ENCODE peak calls at places on chromosomes 5 and 9, in nine cellular contexts. One of them, this sample, is unnamed.
A peak's percentile ranks its signal among the peaks of the same experiment; 100 is the strongest.

GRCh38 chr9:21473236-21473635 is 8.9 kb downstream of the IFNE start:
- DNase-seq in stimulated activated CD8-positive, alpha-beta memory T cell treated with anti-CD3 and anti-CD28 coated beads, Interleukin-4, amount 100 ng/mL, for 1 hour: no peak
- DNase-seq in NCI-H748 treated with DMSO at 0.1 percent for 48 hours: no peak
- DNase-seq in omental fat pad: no peak
- DNase-seq in astrocyte of the hippocampus: no peak
- DNase-seq in mesendoderm: peak; percentile 48
- DNase-seq in right lobe of liver: no peak
- DNase-seq in effector memory CD8-positive, alpha-beta T cell: no peak
- DNase-seq in NCI-H1436: no peak
- DNase-seq in this sample: no peak

GRCh38 chr9:2231831-2232230 is 216.7 kb downstream of the SMARCA2 start:
- DNase-seq in stimulated activated CD8-positive, alpha-beta memory T cell treated with anti-CD3 and anti-CD28 coated beads, Interleukin-4, amount 100 ng/mL, for 1 hour: no peak
- DNase-seq in NCI-H748 treated with DMSO at 0.1 percent for 48 hours: no peak
- DNase-seq in omental fat pad: no peak
- DNase-seq in astrocyte of the hippocampus: peak; percentile 84
- DNase-seq in mesendoderm: no peak
- DNase-seq in right lobe of liver: no peak
- DNase-seq in effector memory CD8-positive, alpha-beta T cell: no peak
- DNase-seq in NCI-H1436: no peak
- DNase-seq in this sample: no peak

GRCh38 chr5:137598341-137598740 is 99.2 kb upstream of the SPOCK1 start:
- DNase-seq in stimulated activated CD8-positive, alpha-beta memory T cell treated with anti-CD3 and anti-CD28 coated beads, Interleukin-4, amount 100 ng/mL, for 1 hour: no peak
- DNase-seq in NCI-H748 treated with DMSO at 0.1 percent for 48 hours: no peak
- DNase-seq in omental fat pad: no peak
- DNase-seq in astrocyte of the hippocampus: no peak
- DNase-seq in mesendoderm: no peak
- DNase-seq in right lobe of liver: no peak
- DNase-seq in effector memory CD8-positive, alpha-beta T cell: no peak
- DNase-seq in NCI-H1436: no peak
- DNase-seq in this sample: no peak

GRCh38 chr5:143641549-143641955 is 170.4 kb upstream of the HMHB1 start:
- DNase-seq in stimulated activated CD8-positive, alpha-beta memory T cell treated with anti-CD3 and anti-CD28 coated beads, Interleukin-4, amount 100 ng/mL, for 1 hour: no peak
- DNase-seq in NCI-H748 treated with DMSO at 0.1 percent for 48 hours: no peak
- DNase-seq in omental fat pad: no peak
- DNase-seq in astrocyte of the hippocampus: peak; percentile 55
- DNase-seq in mesendoderm: no peak
- DNase-seq in right lobe of liver: no peak
- DNase-seq in effector memory CD8-positive, alpha-beta T cell: no peak
- DNase-seq in NCI-H1436: no peak
- DNase-seq in this sample: no peak

GRCh38 chr5:104347119-104347708 is 784.6 kb upstream of the NUDT12 start:
- DNase-seq in stimulated activated CD8-positive, alpha-beta memory T cell treated with anti-CD3 and anti-CD28 coated beads, Interleukin-4, amount 100 ng/mL, for 1 hour: no peak
- DNase-seq in NCI-H748 treated with DMSO at 0.1 percent for 48 hours: no peak
- DNase-seq in omental fat pad: no peak
- DNase-seq in astrocyte of the hippocampus: peak; percentile 55
- DNase-seq in mesendoderm: peak; percentile 17
- DNase-seq in right lobe of liver: no peak
- DNase-seq in effector memory CD8-positive, alpha-beta T cell: no peak
- DNase-seq in NCI-H1436: no peak
- DNase-seq in this sample: no peak

GRCh38 chr9:135069556-135070197 is 17.8 kb upstream of the OLFM1 start:
- DNase-seq in stimulated activated CD8-positive, alpha-beta memory T cell treated with anti-CD3 and anti-CD28 coated beads, Interleukin-4, amount 100 ng/mL, for 1 hour: no peak
- DNase-seq in NCI-H748 treated with DMSO at 0.1 percent for 48 hours: no peak
- DNase-seq in omental fat pad: no peak
- DNase-seq in astrocyte of the hippocampus: no peak
- DNase-seq in mesendoderm: no peak
- DNase-seq in right lobe of liver: peak; percentile 22
- DNase-seq in effector memory CD8-positive, alpha-beta T cell: no peak
- DNase-seq in NCI-H1436: no peak
- DNase-seq in this sample: no peak

GRCh38 chr5:132859889-132860437 is 6.3 kb downstream of the GDF9 start:
- DNase-seq in stimulated activated CD8-positive, alpha-beta memory T cell treated with anti-CD3 and anti-CD28 coated beads, Interleukin-4, amount 100 ng/mL, for 1 hour: no peak
- DNase-seq in NCI-H748 treated with DMSO at 0.1 percent for 48 hours: no peak
- DNase-seq in omental fat pad: no peak
- DNase-seq in astrocyte of the hippocampus: no peak
- DNase-seq in mesendoderm: no peak
- DNase-seq in right lobe of liver: no peak
- DNase-seq in effector memory CD8-positive, alpha-beta T cell: no peak
- DNase-seq in NCI-H1436: no peak
- DNase-seq in this sample: no peak

GRCh38 chr5:149268928-149269557 is 2.6 kb upstream of the AFAP1L1 start:
- DNase-seq in stimulated activated CD8-positive, alpha-beta memory T cell treated with anti-CD3 and anti-CD28 coated beads, Interleukin-4, amount 100 ng/mL, for 1 hour: no peak
- DNase-seq in NCI-H748 treated with DMSO at 0.1 percent for 48 hours: peak; percentile 63
- DNase-seq in omental fat pad: no peak
- DNase-seq in astrocyte of the hippocampus: peak; percentile 63
- DNase-seq in mesendoderm: peak; percentile 56
- DNase-seq in right lobe of liver: no peak
- DNase-seq in effector memory CD8-positive, alpha-beta T cell: no peak
- DNase-seq in NCI-H1436: peak; percentile 42
- DNase-seq in this sample: peak; percentile 6

GRCh38 chr5:3282841-3283240 is 312.8 kb upstream of the IRX1 start:
- DNase-seq in stimulated activated CD8-positive, alpha-beta memory T cell treated with anti-CD3 and anti-CD28 coated beads, Interleukin-4, amount 100 ng/mL, for 1 hour: no peak
- DNase-seq in NCI-H748 treated with DMSO at 0.1 percent for 48 hours: no peak
- DNase-seq in omental fat pad: no peak
- DNase-seq in astrocyte of the hippocampus: no peak
- DNase-seq in mesendoderm: no peak
- DNase-seq in right lobe of liver: no peak
- DNase-seq in effector memory CD8-positive, alpha-beta T cell: no peak
- DNase-seq in NCI-H1436: no peak
- DNase-seq in this sample: no peak

GRCh38 chr9:89522261-89522978 is 24.5 kb upstream of the SEMA4D start:
- DNase-seq in stimulated activated CD8-positive, alpha-beta memory T cell treated with anti-CD3 and anti-CD28 coated beads, Interleukin-4, amount 100 ng/mL, for 1 hour: peak; percentile 55
- DNase-seq in NCI-H748 treated with DMSO at 0.1 percent for 48 hours: no peak
- DNase-seq in omental fat pad: no peak
- DNase-seq in astrocyte of the hippocampus: no peak
- DNase-seq in mesendoderm: no peak
- DNase-seq in right lobe of liver: no peak
- DNase-seq in effector memory CD8-positive, alpha-beta T cell: peak; percentile 68
- DNase-seq in NCI-H1436: no peak
- DNase-seq in this sample: peak; percentile 72

GRCh38 chr9:22124263-22125011 is 115.3 kb upstream of the CDKN2B start:
- DNase-seq in stimulated activated CD8-positive, alpha-beta memory T cell treated with anti-CD3 and anti-CD28 coated beads, Interleukin-4, amount 100 ng/mL, for 1 hour: no peak
- DNase-seq in NCI-H748 treated with DMSO at 0.1 percent for 48 hours: no peak
- DNase-seq in omental fat pad: no peak
- DNase-seq in astrocyte of the hippocampus: no peak
- DNase-seq in mesendoderm: no peak
- DNase-seq in right lobe of liver: no peak
- DNase-seq in effector memory CD8-positive, alpha-beta T cell: no peak
- DNase-seq in NCI-H1436: no peak
- DNase-seq in this sample: no peak

GRCh38 chr5:141476132-141476909 is 555 bp downstream of the PCDHGC3 start:
- DNase-seq in stimulated activated CD8-positive, alpha-beta memory T cell treated with anti-CD3 and anti-CD28 coated beads, Interleukin-4, amount 100 ng/mL, for 1 hour: no peak
- DNase-seq in NCI-H748 treated with DMSO at 0.1 percent for 48 hours: no peak
- DNase-seq in omental fat pad: no peak
- DNase-seq in astrocyte of the hippocampus: peak; percentile 86
- DNase-seq in mesendoderm: peak; percentile 56
- DNase-seq in right lobe of liver: peak; percentile 53
- DNase-seq in effector memory CD8-positive, alpha-beta T cell: no peak
- DNase-seq in NCI-H1436: no peak
- DNase-seq in this sample: no peak

GRCh38 chr9:35920004-35920658 is 10.8 kb downstream of the SPAAR start:
- DNase-seq in stimulated activated CD8-positive, alpha-beta memory T cell treated with anti-CD3 and anti-CD28 coated beads, Interleukin-4, amount 100 ng/mL, for 1 hour: no peak
- DNase-seq in NCI-H748 treated with DMSO at 0.1 percent for 48 hours: no peak
- DNase-seq in omental fat pad: no peak
- DNase-seq in astrocyte of the hippocampus: no peak
- DNase-seq in mesendoderm: no peak
- DNase-seq in right lobe of liver: peak; percentile 73
- DNase-seq in effector memory CD8-positive, alpha-beta T cell: no peak
- DNase-seq in NCI-H1436: no peak
- DNase-seq in this sample: no peak

GRCh38 chr9:134434896-134435506 is 108.7 kb downstream of the RXRA start:
- DNase-seq in stimulated activated CD8-positive, alpha-beta memory T cell treated with anti-CD3 and anti-CD28 coated beads, Interleukin-4, amount 100 ng/mL, for 1 hour: no peak
- DNase-seq in NCI-H748 treated with DMSO at 0.1 percent for 48 hours: peak; percentile 28
- DNase-seq in omental fat pad: peak; percentile 78
- DNase-seq in astrocyte of the hippocampus: peak; percentile 99
- DNase-seq in mesendoderm: no peak
- DNase-seq in right lobe of liver: peak; percentile 98
- DNase-seq in effector memory CD8-positive, alpha-beta T cell: no peak
- DNase-seq in NCI-H1436: no peak
- DNase-seq in this sample: no peak

GRCh38 chr9:34964458-34964857 is 6.4 kb downstream of the PHF24 start:
- DNase-seq in stimulated activated CD8-positive, alpha-beta memory T cell treated with anti-CD3 and anti-CD28 coated beads, Interleukin-4, amount 100 ng/mL, for 1 hour: no peak
- DNase-seq in NCI-H748 treated with DMSO at 0.1 percent for 48 hours: no peak
- DNase-seq in omental fat pad: no peak
- DNase-seq in astrocyte of the hippocampus: no peak
- DNase-seq in mesendoderm: no peak
- DNase-seq in right lobe of liver: no peak
- DNase-seq in effector memory CD8-positive, alpha-beta T cell: no peak
- DNase-seq in NCI-H1436: no peak
- DNase-seq in this sample: no peak

GRCh38 chr5:68195137-68195536 is 20.4 kb upstream of the PIK3R1 start:
- DNase-seq in stimulated activated CD8-positive, alpha-beta memory T cell treated with anti-CD3 and anti-CD28 coated beads, Interleukin-4, amount 100 ng/mL, for 1 hour: no peak
- DNase-seq in NCI-H748 treated with DMSO at 0.1 percent for 48 hours: no peak
- DNase-seq in omental fat pad: no peak
- DNase-seq in astrocyte of the hippocampus: no peak
- DNase-seq in mesendoderm: no peak
- DNase-seq in right lobe of liver: no peak
- DNase-seq in effector memory CD8-positive, alpha-beta T cell: no peak
- DNase-seq in NCI-H1436: no peak
- DNase-seq in this sample: no peak

GRCh38 chr5:96065577-96066385 is 104.1 kb upstream of the ELL2 start:
- DNase-seq in stimulated activated CD8-positive, alpha-beta memory T cell treated with anti-CD3 and anti-CD28 coated beads, Interleukin-4, amount 100 ng/mL, for 1 hour: no peak
- DNase-seq in NCI-H748 treated with DMSO at 0.1 percent for 48 hours: no peak
- DNase-seq in omental fat pad: no peak
- DNase-seq in astrocyte of the hippocampus: no peak
- DNase-seq in mesendoderm: no peak
- DNase-seq in right lobe of liver: no peak
- DNase-seq in effector memory CD8-positive, alpha-beta T cell: no peak
- DNase-seq in NCI-H1436: no peak
- DNase-seq in this sample: no peak

GRCh38 chr9:76313771-76314170 is 80.5 kb downstream of the RFK start:
- DNase-seq in stimulated activated CD8-positive, alpha-beta memory T cell treated with anti-CD3 and anti-CD28 coated beads, Interleukin-4, amount 100 ng/mL, for 1 hour: no peak
- DNase-seq in NCI-H748 treated with DMSO at 0.1 percent for 48 hours: no peak
- DNase-seq in omental fat pad: no peak
- DNase-seq in astrocyte of the hippocampus: no peak
- DNase-seq in mesendoderm: no peak
- DNase-seq in right lobe of liver: no peak
- DNase-seq in effector memory CD8-positive, alpha-beta T cell: no peak
- DNase-seq in NCI-H1436: no peak
- DNase-seq in this sample: no peak

GRCh38 chr9:98894766-98895165 is 48.9 kb upstream of the COL15A1 start:
- DNase-seq in stimulated activated CD8-positive, alpha-beta memory T cell treated with anti-CD3 and anti-CD28 coated beads, Interleukin-4, amount 100 ng/mL, for 1 hour: no peak
- DNase-seq in NCI-H748 treated with DMSO at 0.1 percent for 48 hours: no peak
- DNase-seq in omental fat pad: no peak
- DNase-seq in astrocyte of the hippocampus: no peak
- DNase-seq in mesendoderm: no peak
- DNase-seq in right lobe of liver: no peak
- DNase-seq in effector memory CD8-positive, alpha-beta T cell: no peak
- DNase-seq in NCI-H1436: no peak
- DNase-seq in this sample: no peak

GRCh38 chr5:150160448-150161069 is 4.9 kb upstream of the PDGFRB start:
- DNase-seq in stimulated activated CD8-positive, alpha-beta memory T cell treated with anti-CD3 and anti-CD28 coated beads, Interleukin-4, amount 100 ng/mL, for 1 hour: no peak
- DNase-seq in NCI-H748 treated with DMSO at 0.1 percent for 48 hours: no peak
- DNase-seq in omental fat pad: no peak
- DNase-seq in astrocyte of the hippocampus: no peak
- DNase-seq in mesendoderm: no peak
- DNase-seq in right lobe of liver: no peak
- DNase-seq in effector memory CD8-positive, alpha-beta T cell: no peak
- DNase-seq in NCI-H1436: no peak
- DNase-seq in this sample: no peak

GRCh38 chr9:126676685-126677143 is 63.0 kb downstream of the LMX1B start:
- DNase-seq in stimulated activated CD8-positive, alpha-beta memory T cell treated with anti-CD3 and anti-CD28 coated beads, Interleukin-4, amount 100 ng/mL, for 1 hour: no peak
- DNase-seq in NCI-H748 treated with DMSO at 0.1 percent for 48 hours: no peak
- DNase-seq in omental fat pad: no peak
- DNase-seq in astrocyte of the hippocampus: peak; percentile 32
- DNase-seq in mesendoderm: peak; percentile 95
- DNase-seq in right lobe of liver: no peak
- DNase-seq in effector memory CD8-positive, alpha-beta T cell: no peak
- DNase-seq in NCI-H1436: no peak
- DNase-seq in this sample: no peak

GRCh38 chr5:2288968-2289367 is 406.2 kb upstream of the IRX4 start:
- DNase-seq in stimulated activated CD8-positive, alpha-beta memory T cell treated with anti-CD3 and anti-CD28 coated beads, Interleukin-4, amount 100 ng/mL, for 1 hour: no peak
- DNase-seq in NCI-H748 treated with DMSO at 0.1 percent for 48 hours: no peak
- DNase-seq in omental fat pad: no peak
- DNase-seq in astrocyte of the hippocampus: no peak
- DNase-seq in mesendoderm: no peak
- DNase-seq in right lobe of liver: no peak
- DNase-seq in effector memory CD8-positive, alpha-beta T cell: no peak
- DNase-seq in NCI-H1436: no peak
- DNase-seq in this sample: no peak

GRCh38 chr9:132584616-132585560 is 2.5 kb downstream of the BARHL1 start:
- DNase-seq in stimulated activated CD8-positive, alpha-beta memory T cell treated with anti-CD3 and anti-CD28 coated beads, Interleukin-4, amount 100 ng/mL, for 1 hour: no peak
- DNase-seq in NCI-H748 treated with DMSO at 0.1 percent for 48 hours: no peak
- DNase-seq in omental fat pad: no peak
- DNase-seq in astrocyte of the hippocampus: no peak
- DNase-seq in mesendoderm: peak; percentile 70
- DNase-seq in right lobe of liver: no peak
- DNase-seq in effector memory CD8-positive, alpha-beta T cell: no peak
- DNase-seq in NCI-H1436: no peak
- DNase-seq in this sample: no peak

GRCh38 chr9:16928179-16928945 is 57.9 kb upstream of the BNC2 start:
- DNase-seq in stimulated activated CD8-positive, alpha-beta memory T cell treated with anti-CD3 and anti-CD28 coated beads, Interleukin-4, amount 100 ng/mL, for 1 hour: no peak
- DNase-seq in NCI-H748 treated with DMSO at 0.1 percent for 48 hours: no peak
- DNase-seq in omental fat pad: no peak
- DNase-seq in astrocyte of the hippocampus: peak; percentile 8
- DNase-seq in mesendoderm: peak; percentile 76
- DNase-seq in right lobe of liver: no peak
- DNase-seq in effector memory CD8-positive, alpha-beta T cell: no peak
- DNase-seq in NCI-H1436: no peak
- DNase-seq in this sample: no peak

GRCh38 chr5:125835293-125836172 is 587.7 kb upstream of the GRAMD2B start:
- DNase-seq in stimulated activated CD8-positive, alpha-beta memory T cell treated with anti-CD3 and anti-CD28 coated beads, Interleukin-4, amount 100 ng/mL, for 1 hour: no peak
- DNase-seq in NCI-H748 treated with DMSO at 0.1 percent for 48 hours: no peak
- DNase-seq in omental fat pad: no peak
- DNase-seq in astrocyte of the hippocampus: peak; percentile 66
- DNase-seq in mesendoderm: peak; percentile 82
- DNase-seq in right lobe of liver: no peak
- DNase-seq in effector memory CD8-positive, alpha-beta T cell: no peak
- DNase-seq in NCI-H1436: no peak
- DNase-seq in this sample: no peak

GRCh38 chr9:135290566-135290965 is 189.0 kb upstream of the PPP1R26 start:
- DNase-seq in stimulated activated CD8-positive, alpha-beta memory T cell treated with anti-CD3 and anti-CD28 coated beads, Interleukin-4, amount 100 ng/mL, for 1 hour: no peak
- DNase-seq in NCI-H748 treated with DMSO at 0.1 percent for 48 hours: no peak
- DNase-seq in omental fat pad: no peak
- DNase-seq in astrocyte of the hippocampus: no peak
- DNase-seq in mesendoderm: no peak
- DNase-seq in right lobe of liver: no peak
- DNase-seq in effector memory CD8-positive, alpha-beta T cell: no peak
- DNase-seq in NCI-H1436: no peak
- DNase-seq in this sample: no peak

GRCh38 chr9:93451762-93452709 is 551 bp downstream of the FAM120A start:
- DNase-seq in stimulated activated CD8-positive, alpha-beta memory T cell treated with anti-CD3 and anti-CD28 coated beads, Interleukin-4, amount 100 ng/mL, for 1 hour: peak; percentile 15
- DNase-seq in NCI-H748 treated with DMSO at 0.1 percent for 48 hours: no peak
- DNase-seq in omental fat pad: peak; percentile 27
- DNase-seq in astrocyte of the hippocampus: peak; percentile 76
- DNase-seq in mesendoderm: peak; percentile 65
- DNase-seq in right lobe of liver: peak; percentile 66
- DNase-seq in effector memory CD8-positive, alpha-beta T cell: peak; percentile 21
- DNase-seq in NCI-H1436: peak; percentile 29
- DNase-seq in this sample: peak; percentile 24

GRCh38 chr9:14098102-14098501 is 215.8 kb downstream of the NFIB start:
- DNase-seq in stimulated activated CD8-positive, alpha-beta memory T cell treated with anti-CD3 and anti-CD28 coated beads, Interleukin-4, amount 100 ng/mL, for 1 hour: no peak
- DNase-seq in NCI-H748 treated with DMSO at 0.1 percent for 48 hours: no peak
- DNase-seq in omental fat pad: no peak
- DNase-seq in astrocyte of the hippocampus: no peak
- DNase-seq in mesendoderm: no peak
- DNase-seq in right lobe of liver: no peak
- DNase-seq in effector memory CD8-positive, alpha-beta T cell: no peak
- DNase-seq in NCI-H1436: no peak
- DNase-seq in this sample: no peak

GRCh38 chr5:107964722-107965121 is 294.0 kb upstream of the EFNA5 start:
- DNase-seq in stimulated activated CD8-positive, alpha-beta memory T cell treated with anti-CD3 and anti-CD28 coated beads, Interleukin-4, amount 100 ng/mL, for 1 hour: no peak
- DNase-seq in NCI-H748 treated with DMSO at 0.1 percent for 48 hours: no peak
- DNase-seq in omental fat pad: no peak
- DNase-seq in astrocyte of the hippocampus: no peak
- DNase-seq in mesendoderm: peak; percentile 51
- DNase-seq in right lobe of liver: no peak
- DNase-seq in effector memory CD8-positive, alpha-beta T cell: no peak
- DNase-seq in NCI-H1436: no peak
- DNase-seq in this sample: no peak

GRCh38 chr5:19322716-19323485 is 665.1 kb downstream of the CDH18 start:
- DNase-seq in stimulated activated CD8-positive, alpha-beta memory T cell treated with anti-CD3 and anti-CD28 coated beads, Interleukin-4, amount 100 ng/mL, for 1 hour: no peak
- DNase-seq in NCI-H748 treated with DMSO at 0.1 percent for 48 hours: no peak
- DNase-seq in omental fat pad: no peak
- DNase-seq in astrocyte of the hippocampus: peak; percentile 41
- DNase-seq in mesendoderm: peak; percentile 67
- DNase-seq in right lobe of liver: no peak
- DNase-seq in effector memory CD8-positive, alpha-beta T cell: no peak
- DNase-seq in NCI-H1436: no peak
- DNase-seq in this sample: no peak

GRCh38 chr9:89902450-89902849 is 297.6 kb downstream of the GADD45G start:
- DNase-seq in stimulated activated CD8-positive, alpha-beta memory T cell treated with anti-CD3 and anti-CD28 coated beads, Interleukin-4, amount 100 ng/mL, for 1 hour: no peak
- DNase-seq in NCI-H748 treated with DMSO at 0.1 percent for 48 hours: no peak
- DNase-seq in omental fat pad: no peak
- DNase-seq in astrocyte of the hippocampus: peak; percentile 82
- DNase-seq in mesendoderm: no peak
- DNase-seq in right lobe of liver: no peak
- DNase-seq in effector memory CD8-positive, alpha-beta T cell: no peak
- DNase-seq in NCI-H1436: no peak
- DNase-seq in this sample: no peak

This sample was measured in T-cell.